ENCODE peak calls at places on chromosomes 5 and 9, in six cellular contexts. N is AG04450, V is body of pancreas, W is SK-MEL-5, F is kidney tubule cell, O is fibroblast of pulmonary artery. I is an unnamed sample.

GRCh38 chr5:83925952-83926351 is 205.3 kb upstream of the HAPLN1 start:
- DNase-seq in O (no peak), W (no peak), V (no peak), F (peak; percentile 6), N (no peak), I (no peak)

GRCh38 chr5:169006206-169006605 is 294.7 kb downstream of the SLIT3 start:
- DNase-seq in O (no peak), V (no peak), F (no peak), N (no peak), W (no peak), I (no peak)

GRCh38 chr9:123933401-123933800 is 3.5 kb upstream of the DENND1A start:
- DNase-seq in W (peak; percentile 89), N (no peak), V (no peak), F (peak; percentile 76), O (peak; percentile 86), I (peak; percentile 49)

GRCh38 chr9:137836831-137837241 is 40.7 kb upstream of the CACNA1B start:
- DNase-seq in O (no peak), V (no peak), F (no peak), N (no peak), W (no peak), I (no peak)

GRCh38 chr5:94153736-94154450 is 412.5 kb upstream of the POU5F2 start:
- DNase-seq in V (no peak), N (no peak), O (peak; percentile 27), W (no peak), F (peak; percentile 74), I (no peak)

GRCh38 chr9:93468763-93469456 is 15.5 kb upstream of the FAM120AOS start:
- DNase-seq in O (peak; percentile 56), F (no peak), N (no peak), W (no peak), V (no peak), I (peak; percentile 31)

GRCh38 chr5:42242210-42242609 is 181.0 kb upstream of the GHR start:
- DNase-seq in V (no peak), W (no peak), N (no peak), F (no peak), O (no peak), I (no peak)

GRCh38 chr5:102857090-102857818 is 102.1 kb downstream of the PAM start:
- DNase-seq in W (no peak), V (peak; percentile 7), N (no peak), F (no peak), O (peak; percentile 27), I (no peak)

GRCh38 chr5:93611900-93612898 is 29.2 kb downstream of the NR2F1 start:
- DNase-seq in N (no peak), W (peak; percentile 11), O (no peak), V (peak; percentile 40), F (peak; percentile 31), I (no peak)

GRCh38 chr9:98415782-98416181 is 160.3 kb upstream of the TBC1D2 start:
- DNase-seq in O (no peak), V (no peak), F (peak; percentile 19), W (no peak), N (no peak), I (no peak)

GRCh38 chr9:127140842-127141675 is 18.6 kb upstream of the ANGPTL2 start:
- DNase-seq in N (no peak), W (no peak), F (no peak), V (no peak), O (no peak), I (no peak)

GRCh38 chr9:97635026-97635425 is 1.4 kb downstream of the NCBP1 start:
- DNase-seq in V (no peak), N (no peak), F (no peak), W (no peak), O (no peak), I (no peak)

GRCh38 chr5:98108497-98108896 is 665.0 kb upstream of the RGMB start:
- DNase-seq in W (no peak), F (peak; percentile 23), N (peak; percentile 87), O (peak; percentile 88), V (no peak), I (peak; percentile 28)

GRCh38 chr5:80516826-80517225 is 28.9 kb downstream of the FAM151B start:
- DNase-seq in V (no peak), F (peak; percentile 80), W (no peak), N (peak; percentile 46), O (peak; percentile 87), I (no peak)

GRCh38 chr5:3451961-3452360 is 143.7 kb upstream of the IRX1 start:
- DNase-seq in V (no peak), O (no peak), W (no peak), N (no peak), F (no peak), I (no peak)

GRCh38 chr5:68683632-68684035 is 410.2 kb upstream of the SLC30A5 start:
- DNase-seq in F (peak; percentile 100), O (peak; percentile 92), W (no peak), N (peak; percentile 86), V (no peak), I (peak; percentile 59)

GRCh38 chr5:177367981-177368960 is 10.5 kb downstream of the RGS14 start:
- DNase-seq in O (no peak), W (no peak), V (peak; percentile 58), F (no peak), N (no peak), I (no peak)

GRCh38 chr5:115831163-115831768 is 10.1 kb downstream of the ATG12 start:
- DNase-seq in W (peak; percentile 71), F (peak; percentile 51), O (peak; percentile 56), N (no peak), V (peak; percentile 30), I (peak; percentile 22)

I was measured in hepatic stellate cell.